ENCODE peak calls at places on chromosomes 6 and 20, in ten cellular contexts. One of them, this sample, is unnamed.

GRCh38 chr6:16049178-16049577 is 79.7 kb upstream of the MYLIP start:
- DNase-seq in mesothelial cell of epicardium: no peak
- DNase-seq in adrenal gland: no peak
- DNase-seq in activated CD4-positive, CD25-positive, alpha-beta regulatory T cell: no peak
- DNase-seq in Calu3: no peak
- DNase-seq in GM13977: no peak
- DNase-seq in smooth muscle cell of the brain vasculature: no peak
- DNase-seq in left cardiac atrium: no peak
- DNase-seq in nephron progenitor cell: no peak
- DNase-seq in left colon: no peak
- DNase-seq in this sample: no peak

GRCh38 chr6:45619994-45620471 is 242.3 kb upstream of the SUPT3H start:
- DNase-seq in mesothelial cell of epicardium: no peak
- DNase-seq in adrenal gland: no peak
- DNase-seq in activated CD4-positive, CD25-positive, alpha-beta regulatory T cell: no peak
- DNase-seq in Calu3: no peak
- DNase-seq in GM13977: no peak
- DNase-seq in smooth muscle cell of the brain vasculature: no peak
- DNase-seq in left cardiac atrium: no peak
- DNase-seq in nephron progenitor cell: no peak
- DNase-seq in left colon: no peak
- DNase-seq in this sample: peak; percentile 10

GRCh38 chr6:56079761-56080540 is 167.4 kb downstream of the COL21A1 start:
- DNase-seq in mesothelial cell of epicardium: no peak
- DNase-seq in adrenal gland: no peak
- DNase-seq in activated CD4-positive, CD25-positive, alpha-beta regulatory T cell: no peak
- DNase-seq in Calu3: no peak
- DNase-seq in GM13977: no peak
- DNase-seq in smooth muscle cell of the brain vasculature: no peak
- DNase-seq in left cardiac atrium: no peak
- DNase-seq in nephron progenitor cell: no peak
- DNase-seq in left colon: no peak
- DNase-seq in this sample: no peak

GRCh38 chr6:93575495-93575894 is 156.1 kb upstream of the EPHA7 start:
- DNase-seq in mesothelial cell of epicardium: no peak
- DNase-seq in adrenal gland: no peak
- DNase-seq in activated CD4-positive, CD25-positive, alpha-beta regulatory T cell: no peak
- DNase-seq in Calu3: no peak
- DNase-seq in GM13977: no peak
- DNase-seq in smooth muscle cell of the brain vasculature: no peak
- DNase-seq in left cardiac atrium: no peak
- DNase-seq in nephron progenitor cell: no peak
- DNase-seq in left colon: no peak
- DNase-seq in this sample: no peak

GRCh38 chr6:42199106-42199981 is 4.6 kb upstream of the GUCA1B start:
- DNase-seq in mesothelial cell of epicardium: no peak
- DNase-seq in adrenal gland: no peak
- DNase-seq in activated CD4-positive, CD25-positive, alpha-beta regulatory T cell: no peak
- DNase-seq in Calu3: no peak
- DNase-seq in GM13977: no peak
- DNase-seq in smooth muscle cell of the brain vasculature: no peak
- DNase-seq in left cardiac atrium: no peak
- DNase-seq in nephron progenitor cell: no peak
- DNase-seq in left colon: no peak
- DNase-seq in this sample: no peak

GRCh38 chr6:21615504-21615903 is 22.0 kb downstream of the SOX4 start:
- DNase-seq in mesothelial cell of epicardium: no peak
- DNase-seq in adrenal gland: no peak
- DNase-seq in activated CD4-positive, CD25-positive, alpha-beta regulatory T cell: no peak
- DNase-seq in Calu3: no peak
- DNase-seq in GM13977: no peak
- DNase-seq in smooth muscle cell of the brain vasculature: no peak
- DNase-seq in left cardiac atrium: no peak
- DNase-seq in nephron progenitor cell: no peak
- DNase-seq in left colon: no peak
- DNase-seq in this sample: no peak

GRCh38 chr6:20875369-20875963 is 341.2 kb downstream of the CDKAL1 start:
- DNase-seq in mesothelial cell of epicardium: no peak
- DNase-seq in adrenal gland: no peak
- DNase-seq in activated CD4-positive, CD25-positive, alpha-beta regulatory T cell: no peak
- DNase-seq in Calu3: peak; percentile 56
- DNase-seq in GM13977: no peak
- DNase-seq in smooth muscle cell of the brain vasculature: no peak
- DNase-seq in left cardiac atrium: no peak
- DNase-seq in nephron progenitor cell: no peak
- DNase-seq in left colon: no peak
- DNase-seq in this sample: no peak

GRCh38 chr6:156065838-156066237 is 610.2 kb upstream of the NOX3 start:
- DNase-seq in mesothelial cell of epicardium: no peak
- DNase-seq in adrenal gland: no peak
- DNase-seq in activated CD4-positive, CD25-positive, alpha-beta regulatory T cell: no peak
- DNase-seq in Calu3: no peak
- DNase-seq in GM13977: no peak
- DNase-seq in smooth muscle cell of the brain vasculature: no peak
- DNase-seq in left cardiac atrium: no peak
- DNase-seq in nephron progenitor cell: no peak
- DNase-seq in left colon: no peak
- DNase-seq in this sample: no peak

GRCh38 chr20:4949833-4950178 is 51.5 kb downstream of the SLC23A2 start:
- DNase-seq in mesothelial cell of epicardium: no peak
- DNase-seq in adrenal gland: peak; percentile 48
- DNase-seq in activated CD4-positive, CD25-positive, alpha-beta regulatory T cell: no peak
- DNase-seq in Calu3: no peak
- DNase-seq in GM13977: peak; percentile 48
- DNase-seq in smooth muscle cell of the brain vasculature: no peak
- DNase-seq in left cardiac atrium: no peak
- DNase-seq in nephron progenitor cell: no peak
- DNase-seq in left colon: no peak
- DNase-seq in this sample: peak; percentile 18

GRCh38 chr6:36668601-36669390 is 9.7 kb upstream of the CDKN1A start:
- DNase-seq in mesothelial cell of epicardium: no peak
- DNase-seq in adrenal gland: no peak
- DNase-seq in activated CD4-positive, CD25-positive, alpha-beta regulatory T cell: no peak
- DNase-seq in Calu3: no peak
- DNase-seq in GM13977: no peak
- DNase-seq in smooth muscle cell of the brain vasculature: no peak
- DNase-seq in left cardiac atrium: no peak
- DNase-seq in nephron progenitor cell: no peak
- DNase-seq in left colon: no peak
- DNase-seq in this sample: no peak

GRCh38 chr6:107704377-107705013 is 119.6 kb downstream of the SCML4 start:
- DNase-seq in mesothelial cell of epicardium: no peak
- DNase-seq in adrenal gland: peak; percentile 38
- DNase-seq in activated CD4-positive, CD25-positive, alpha-beta regulatory T cell: no peak
- DNase-seq in Calu3: peak; percentile 27
- DNase-seq in GM13977: peak; percentile 46
- DNase-seq in smooth muscle cell of the brain vasculature: no peak
- DNase-seq in left cardiac atrium: no peak
- DNase-seq in nephron progenitor cell: peak; percentile 41
- DNase-seq in left colon: no peak
- DNase-seq in this sample: no peak

GRCh38 chr20:22385602-22386299 is 198.6 kb downstream of the FOXA2 start:
- DNase-seq in mesothelial cell of epicardium: no peak
- DNase-seq in adrenal gland: no peak
- DNase-seq in activated CD4-positive, CD25-positive, alpha-beta regulatory T cell: no peak
- DNase-seq in Calu3: peak; percentile 8
- DNase-seq in GM13977: no peak
- DNase-seq in smooth muscle cell of the brain vasculature: no peak
- DNase-seq in left cardiac atrium: no peak
- DNase-seq in nephron progenitor cell: no peak
- DNase-seq in left colon: no peak
- DNase-seq in this sample: no peak

GRCh38 chr6:65295812-65296211 is 411.2 kb downstream of the EYS start:
- DNase-seq in mesothelial cell of epicardium: no peak
- DNase-seq in adrenal gland: no peak
- DNase-seq in activated CD4-positive, CD25-positive, alpha-beta regulatory T cell: no peak
- DNase-seq in Calu3: no peak
- DNase-seq in GM13977: no peak
- DNase-seq in smooth muscle cell of the brain vasculature: no peak
- DNase-seq in left cardiac atrium: no peak
- DNase-seq in nephron progenitor cell: no peak
- DNase-seq in left colon: no peak
- DNase-seq in this sample: no peak

GRCh38 chr6:169473663-169474062 is 220.0 kb upstream of the THBS2 start:
- DNase-seq in mesothelial cell of epicardium: no peak
- DNase-seq in adrenal gland: no peak
- DNase-seq in activated CD4-positive, CD25-positive, alpha-beta regulatory T cell: no peak
- DNase-seq in Calu3: no peak
- DNase-seq in GM13977: no peak
- DNase-seq in smooth muscle cell of the brain vasculature: no peak
- DNase-seq in left cardiac atrium: no peak
- DNase-seq in nephron progenitor cell: no peak
- DNase-seq in left colon: no peak
- DNase-seq in this sample: no peak

GRCh38 chr6:16800942-16801341 is 39.7 kb upstream of the ATXN1 start:
- DNase-seq in mesothelial cell of epicardium: no peak
- DNase-seq in adrenal gland: no peak
- DNase-seq in activated CD4-positive, CD25-positive, alpha-beta regulatory T cell: no peak
- DNase-seq in Calu3: no peak
- DNase-seq in GM13977: no peak
- DNase-seq in smooth muscle cell of the brain vasculature: no peak
- DNase-seq in left cardiac atrium: no peak
- DNase-seq in nephron progenitor cell: no peak
- DNase-seq in left colon: no peak
- DNase-seq in this sample: no peak

GRCh38 chr6:168037242-168037641 is 39.8 kb downstream of the KIF25 start:
- DNase-seq in mesothelial cell of epicardium: no peak
- DNase-seq in adrenal gland: no peak
- DNase-seq in activated CD4-positive, CD25-positive, alpha-beta regulatory T cell: no peak
- DNase-seq in Calu3: peak; percentile 56
- DNase-seq in GM13977: no peak
- DNase-seq in smooth muscle cell of the brain vasculature: no peak
- DNase-seq in left cardiac atrium: no peak
- DNase-seq in nephron progenitor cell: no peak
- DNase-seq in left colon: no peak
- DNase-seq in this sample: no peak

GRCh38 chr20:3074812-3075211 is 3.4 kb downstream of the OXT start:
- DNase-seq in mesothelial cell of epicardium: no peak
- DNase-seq in adrenal gland: no peak
- DNase-seq in activated CD4-positive, CD25-positive, alpha-beta regulatory T cell: no peak
- DNase-seq in Calu3: no peak
- DNase-seq in GM13977: no peak
- DNase-seq in smooth muscle cell of the brain vasculature: no peak
- DNase-seq in left cardiac atrium: no peak
- DNase-seq in nephron progenitor cell: no peak
- DNase-seq in left colon: no peak
- DNase-seq in this sample: no peak

GRCh38 chr6:113187671-113188070 is 669.5 kb upstream of the MARCKS start:
- DNase-seq in mesothelial cell of epicardium: no peak
- DNase-seq in adrenal gland: no peak
- DNase-seq in activated CD4-positive, CD25-positive, alpha-beta regulatory T cell: no peak
- DNase-seq in Calu3: no peak
- DNase-seq in GM13977: no peak
- DNase-seq in smooth muscle cell of the brain vasculature: no peak
- DNase-seq in left cardiac atrium: no peak
- DNase-seq in nephron progenitor cell: no peak
- DNase-seq in left colon: no peak
- DNase-seq in this sample: no peak

GRCh38 chr6:139903411-139904157 is 529.1 kb upstream of the CITED2 start:
- DNase-seq in mesothelial cell of epicardium: no peak
- DNase-seq in adrenal gland: no peak
- DNase-seq in activated CD4-positive, CD25-positive, alpha-beta regulatory T cell: no peak
- DNase-seq in Calu3: no peak
- DNase-seq in GM13977: peak; percentile 56
- DNase-seq in smooth muscle cell of the brain vasculature: no peak
- DNase-seq in left cardiac atrium: no peak
- DNase-seq in nephron progenitor cell: no peak
- DNase-seq in left colon: peak; percentile 67
- DNase-seq in this sample: no peak

GRCh38 chr20:62480318-62480717 is 4.5 kb upstream of the GATA5 start:
- DNase-seq in mesothelial cell of epicardium: no peak
- DNase-seq in adrenal gland: no peak
- DNase-seq in activated CD4-positive, CD25-positive, alpha-beta regulatory T cell: no peak
- DNase-seq in Calu3: no peak
- DNase-seq in GM13977: no peak
- DNase-seq in smooth muscle cell of the brain vasculature: no peak
- DNase-seq in left cardiac atrium: peak; percentile 53
- DNase-seq in nephron progenitor cell: no peak
- DNase-seq in left colon: no peak
- DNase-seq in this sample: no peak

GRCh38 chr6:138944412-138944811 is 43.6 kb downstream of the REPS1 start:
- DNase-seq in mesothelial cell of epicardium: no peak
- DNase-seq in adrenal gland: no peak
- DNase-seq in activated CD4-positive, CD25-positive, alpha-beta regulatory T cell: no peak
- DNase-seq in Calu3: peak; percentile 7
- DNase-seq in GM13977: peak; percentile 13
- DNase-seq in smooth muscle cell of the brain vasculature: no peak
- DNase-seq in left cardiac atrium: no peak
- DNase-seq in nephron progenitor cell: no peak
- DNase-seq in left colon: no peak
- DNase-seq in this sample: peak; percentile 25

GRCh38 chr6:41360314-41360685 is 24.9 kb downstream of the NCR2 start:
- DNase-seq in mesothelial cell of epicardium: no peak
- DNase-seq in adrenal gland: no peak
- DNase-seq in activated CD4-positive, CD25-positive, alpha-beta regulatory T cell: no peak
- DNase-seq in Calu3: no peak
- DNase-seq in GM13977: no peak
- DNase-seq in smooth muscle cell of the brain vasculature: no peak
- DNase-seq in left cardiac atrium: no peak
- DNase-seq in nephron progenitor cell: no peak
- DNase-seq in left colon: no peak
- DNase-seq in this sample: no peak

GRCh38 chr6:4371207-4371921 is 236.0 kb upstream of the ECI2 start:
- DNase-seq in mesothelial cell of epicardium: no peak
- DNase-seq in adrenal gland: peak; percentile 78
- DNase-seq in activated CD4-positive, CD25-positive, alpha-beta regulatory T cell: no peak
- DNase-seq in Calu3: no peak
- DNase-seq in GM13977: no peak
- DNase-seq in smooth muscle cell of the brain vasculature: no peak
- DNase-seq in left cardiac atrium: peak; percentile 75
- DNase-seq in nephron progenitor cell: no peak
- DNase-seq in left colon: no peak
- DNase-seq in this sample: no peak